ENCODE peak calls at places on chromosome X, in five cellular contexts. N is fibroblast of lung, W is heart right ventricle, M is neuronal stem cell, C is left ventricle myocardium inferior. J is an unnamed sample. For H3K4me1, the result is how much of the 10 kb centered on the place peaks cover.

GRCh38 chrX:37658352-37659030 is 27.1 kb upstream of the XK start:
- DNase-seq in N (no peak), W (no peak), M (no peak), C (no peak), J (no peak)

GRCh38 chrX:44651347-44651746 is 108.7 kb upstream of the FUNDC1 start:
- DNase-seq in N (no peak), W (no peak), M (no peak), C (no peak), J (no peak)

GRCh38 chrX:56499372-56499771 is 64.1 kb upstream of the UBQLN2 start:
- DNase-seq in N (no peak), W (no peak), M (no peak), C (no peak), J (no peak)

GRCh38 chrX:103941201-103941975 is 21.0 kb upstream of the TMSB15B start:
- DNase-seq in N (peak), W (no peak), M (no peak), C (no peak), J (no peak)

GRCh38 chrX:148874621-148875020 is 374.2 kb downstream of the AFF2 start:
- DNase-seq in N (peak), W (no peak), M (no peak), C (no peak), J (no peak)

GRCh38 chrX:155966876-155967275 is 30.6 kb upstream of the IL9R start:
- DNase-seq in N (no peak), W (no peak), M (no peak), C (no peak), J (no peak)

GRCh38 chrX:130695931-130696330 is 207.1 kb downstream of the ENOX2 start:
- DNase-seq in N (no peak), W (no peak), M (no peak), C (no peak), J (no peak)

GRCh38 chrX:120408168-120408567 is 46.3 kb downstream of the ATP1B4 start:
- DNase-seq in N (no peak), W (no peak), M (no peak), C (no peak), J (no peak)

GRCh38 chrX:129779747-129780146 is at the start of gene SASH3:
- DNase-seq in N (no peak), W (peak), M (no peak), C (peak), J (peak)

GRCh38 chrX:129732857-129733256 is 5.9 kb upstream of the XPNPEP2 start:
- DNase-seq in N (no peak), W (no peak), M (no peak), C (no peak), J (no peak)

GRCh38 chrX:24487576-24487975 is 22.5 kb downstream of the PDK3 start:
- DNase-seq in N (no peak), W (no peak), M (no peak), C (no peak), J (no peak)

GRCh38 chrX:118594697-118595420 is 99.2 kb downstream of the DOCK11 start:
- DNase-seq in N (no peak), W (no peak), M (no peak), C (no peak), J (no peak)

GRCh38 chrX:15356444-15356843 is 21.1 kb upstream of the PIGA start:
- DNase-seq in N (peak), W (no peak), M (no peak), C (no peak), J (no peak)

GRCh38 chrX:107440692-107441091 is 8.8 kb upstream of the FRMPD3 start:
- DNase-seq in N (no peak), W (no peak), M (no peak), C (no peak), J (no peak)

GRCh38 chrX:11908371-11908770 is 150.3 kb downstream of the MSL3 start:
- DNase-seq in N (peak), W (no peak), M (no peak), C (no peak), J (no peak)

GRCh38 chrX:15816453-15816838 is 26.2 kb downstream of the ZRSR2 start:
- DNase-seq in N (peak), W (no peak), M (no peak), C (no peak), J (no peak)

GRCh38 chrX:150983526-150984163 is 510 bp downstream of the HMGB3 start:
- DNase-seq in N (no peak), W (no peak), M (no peak), C (no peak), J (no peak)
- H3K27ac ChIP-seq in N (peak), W (no peak), M (peak), C (peak), J (no peak)

GRCh38 chrX:1659664-1660461 is 45.0 kb downstream of the ASMT start:
- DNase-seq in N (no peak), W (no peak), M (no peak), C (no peak), J (no peak)

GRCh38 chrX:1658083-1658463 is 43.2 kb downstream of the ASMT start:
- DNase-seq in N (no peak), W (no peak), M (no peak), C (no peak), J (no peak)

GRCh38 chrX:1657367-1658082 is 42.7 kb downstream of the ASMT start:
- DNase-seq in N (no peak), W (no peak), M (no peak), C (no peak), J (no peak)

GRCh38 chrX:1661922-1662221 is 47.0 kb downstream of the ASMT start:
- DNase-seq in N (no peak), W (no peak), M (no peak), C (no peak), J (no peak)

GRCh38 chrX:1661048-1661921 is 46.4 kb downstream of the ASMT start:
- DNase-seq in N (no peak), W (no peak), M (no peak), C (peak), J (peak)
- H3K4me3 ChIP-seq in N (no peak), W (no peak), M (no peak), C (no peak), J (peak)

GRCh38 chrX:101220881-101221280 is 1.3 kb downstream of the DRP2 start:
- DNase-seq in N (no peak), W (no peak), M (no peak), C (no peak), J (no peak)
- H3K4me1 ChIP-seq in N (under half), W (under half), M (under half), C (under half), J (under half)

DNA sequence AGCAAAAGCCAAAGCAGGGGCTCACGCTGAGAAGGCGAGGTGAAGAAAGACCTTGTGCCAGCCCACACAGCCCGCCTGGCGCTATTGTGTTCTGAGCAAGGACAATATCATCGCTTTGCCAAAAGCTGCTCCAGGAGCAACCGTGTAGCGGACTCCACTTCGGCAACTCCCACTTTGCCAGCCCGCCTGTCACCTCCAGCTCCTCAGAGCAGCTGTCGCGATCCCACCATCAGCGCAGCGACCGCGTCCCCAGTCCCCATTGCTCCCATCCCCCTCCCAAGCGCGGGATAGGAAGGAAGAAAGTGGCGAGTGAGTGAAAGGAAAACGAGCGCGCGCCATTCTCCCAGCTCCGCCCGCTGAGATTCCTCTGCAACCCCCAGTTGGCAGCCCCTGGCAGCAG is 759 bp downstream of the ZC4H2 start:
- DNase-seq in N (peak), W (peak), M (peak), C (peak), J (peak)
- H3K27ac ChIP-seq in N (peak), W (no peak), M (peak), C (no peak), J (no peak)

GRCh38 chrX:40012800-40013682 is 84.7 kb downstream of the BCOR start:
- DNase-seq in N (peak), W (peak), M (no peak), C (peak), J (peak)

GRCh38 chrX:40011483-40012038 is 86.2 kb downstream of the BCOR start:
- DNase-seq in N (no peak), W (no peak), M (no peak), C (no peak), J (no peak)

GRCh38 chrX:40009890-40010289 is 87.9 kb downstream of the BCOR start:
- DNase-seq in N (no peak), W (no peak), M (no peak), C (no peak), J (no peak)

GRCh38 chrX:40010550-40011364 is 87.0 kb downstream of the BCOR start:
- DNase-seq in N (no peak), W (no peak), M (no peak), C (no peak), J (no peak)

DNA sequence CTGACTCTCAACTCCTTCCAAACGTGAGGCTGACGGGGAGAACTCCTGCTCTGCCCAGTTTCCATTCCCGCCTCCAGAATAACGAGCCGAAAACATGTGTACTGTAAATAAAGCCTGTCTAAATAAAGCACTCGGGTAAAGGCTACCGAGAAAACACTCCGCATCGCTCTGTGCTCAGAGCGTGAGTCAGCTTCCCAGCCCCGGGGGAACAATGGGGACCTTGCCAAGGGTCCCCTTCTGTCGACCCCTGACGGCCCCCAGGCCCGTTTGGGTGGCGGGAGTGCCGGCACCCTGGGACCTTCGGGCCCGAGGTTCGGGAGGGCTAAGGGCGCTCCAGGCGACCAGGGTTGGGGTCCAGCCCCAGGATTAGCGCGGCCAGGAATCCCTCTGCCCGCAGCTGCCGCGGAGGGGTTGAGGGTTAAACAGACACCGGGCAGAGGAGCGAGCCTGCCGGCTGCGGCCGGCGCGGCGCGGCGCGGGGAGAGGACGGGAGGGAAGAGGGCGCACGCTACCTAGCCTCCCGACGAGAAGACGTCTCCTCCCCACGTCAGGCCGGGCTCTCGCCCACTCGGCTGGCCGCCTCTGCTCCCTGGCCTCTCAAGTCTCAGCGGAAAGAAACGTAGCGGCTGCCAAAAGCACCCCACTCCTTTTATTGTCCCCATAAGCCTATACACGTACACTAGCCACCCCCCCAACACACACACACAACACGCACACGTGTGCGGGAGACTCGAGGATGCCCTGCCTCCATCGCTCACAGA is 85.5 kb downstream of the BCOR start:
- DNase-seq in N (peak), W (peak), M (no peak), C (peak), J (peak)
- H3K4me3 ChIP-seq in N (no peak), W (peak), M (peak), C (peak), J (peak)

GRCh38 chrX:109643687-109644086 is 18.7 kb upstream of the KCNE5 start:
- DNase-seq in N (no peak), W (no peak), M (no peak), C (no peak), J (no peak)
- H3K4me1 ChIP-seq in N (under half), W (under half), M (under half), C (under half), J (under half)

GRCh38 chrX:69306063-69306404 is 140.8 kb upstream of the PJA1 start:
- DNase-seq in N (no peak), W (no peak), M (no peak), C (no peak), J (no peak)
- H3K27ac ChIP-seq in N (no peak), W (no peak), M (peak), C (no peak), J (no peak)